ENCODE peak calls at places on chromosomes 3 and 15, in five cellular contexts. W is stimulated activated CD8-positive, alpha-beta memory T cell treated with anti-CD3 and anti-CD28 coated beads, Interleukin-7, amount 100 ng/mL, for 4 hours; X is IMR-90; J is iris pigment epithelial cell; F is psoas muscle. R is an unnamed sample.

GRCh38 chr15:35107122-35107521 is 22.0 kb upstream of the NANOGP8 start:
- DNase-seq in J (peak), F (no peak), X (peak), W (no peak), R (no peak)

GRCh38 chr3:104819333-104819732 is 547.4 kb upstream of the ALCAM start:
- DNase-seq in F (no peak), W (no peak), J (no peak), X (no peak), R (no peak)

GRCh38 chr15:23797747-23798157 is 110.6 kb upstream of the NDN start:
- DNase-seq in W (no peak), X (no peak), F (no peak), J (no peak), R (no peak)

GRCh38 chr3:14829811-14830210 is 11.0 kb downstream of the FGD5 start:
- DNase-seq in J (no peak), W (no peak), F (no peak), X (no peak), R (no peak)

GRCh38 chr15:40470423-40471104 is at the start of gene CHST14:
- DNase-seq in X (peak), F (peak), W (peak), J (peak), R (peak)

GRCh38 chr3:49724586-49724985 is 835 bp upstream of the GMPPB start:
- DNase-seq in F (no peak), J (no peak), X (peak), W (no peak), R (no peak)

GRCh38 chr15:26864664-26865191 is 2.1 kb upstream of the GABRA5 start:
- DNase-seq in J (peak), F (no peak), W (no peak), X (peak), R (no peak)

GRCh38 chr3:73490453-73491311 is 134.1 kb downstream of the PDZRN3 start:
- DNase-seq in W (no peak), J (peak), F (peak), X (peak), R (no peak)

GRCh38 chr3:104628185-104628789 is 738.4 kb upstream of the ALCAM start:
- DNase-seq in F (no peak), J (peak), X (peak), W (no peak), R (peak)

GRCh38 chr15:57340673-57341259 is 35.5 kb upstream of the CGNL1 start:
- DNase-seq in W (no peak), X (peak), F (no peak), J (peak), R (peak)

GRCh38 chr3:126111126-126111551 is 27.2 kb upstream of the SLC41A3 start:
- DNase-seq in X (no peak), J (no peak), F (no peak), W (no peak), R (no peak)

GRCh38 chr3:2568929-2569328 is 470.3 kb downstream of the CNTN4 start:
- DNase-seq in J (no peak), X (no peak), F (no peak), W (no peak), R (no peak)

GRCh38 chr3:46901061-46901460 is 23.5 kb downstream of the PTH1R start:
- DNase-seq in W (no peak), X (no peak), J (no peak), F (peak), R (no peak)

GRCh38 chr3:65230251-65231140 is 542.7 kb upstream of the ADAMTS9 start:
- DNase-seq in F (no peak), J (no peak), X (no peak), W (no peak), R (no peak)

GRCh38 chr3:9452417-9452816 is 55.0 kb downstream of the SETD5 start:
- DNase-seq in X (peak), J (peak), F (no peak), W (no peak), R (no peak)

GRCh38 chr3:32003380-32003779 is 21.8 kb downstream of the ZNF860 start:
- DNase-seq in F (no peak), W (no peak), J (no peak), X (no peak), R (no peak)

GRCh38 chr3:133419151-133419550 is 19.3 kb downstream of the BFSP2 start:
- DNase-seq in W (no peak), J (no peak), F (no peak), X (no peak), R (no peak)

GRCh38 chr3:136109499-136109898 is 86.6 kb downstream of the MSL2 start:
- DNase-seq in J (no peak), F (no peak), X (no peak), W (no peak), R (peak)

GRCh38 chr3:61682671-61683408 is 121.5 kb downstream of the PTPRG start:
- DNase-seq in X (peak), F (no peak), W (no peak), J (peak), R (no peak)

GRCh38 chr15:35166730-35167359 is 81.8 kb upstream of the NANOGP8 start:
- DNase-seq in J (peak), F (no peak), W (no peak), X (peak), R (no peak)

GRCh38 chr3:66609660-66610547 is 109.1 kb upstream of the LRIG1 start:
- DNase-seq in J (peak), W (no peak), F (no peak), X (peak), R (no peak)

GRCh38 chr15:95921404-95921803 is 409.1 kb upstream of the NR2F2 start:
- DNase-seq in X (no peak), F (no peak), W (no peak), J (no peak), R (no peak)

GRCh38 chr15:40160689-40161688 is at the start of gene BUB1B:
- DNase-seq in J (peak), X (peak), F (peak), W (peak), R (peak)

GRCh38 chr3:126402178-126402577 is 7.5 kb downstream of the CFAP100 start:
- DNase-seq in X (no peak), F (no peak), J (no peak), W (no peak), R (no peak)

GRCh38 chr15:80932989-80933388 is 56.6 kb downstream of the MESD start:
- DNase-seq in W (no peak), F (peak), J (peak), X (peak), R (no peak)

GRCh38 chr3:175702956-175703355 is 843.8 kb downstream of the NAALADL2 start:
- DNase-seq in X (no peak), W (no peak), F (no peak), J (no peak), R (no peak)

GRCh38 chr15:48440084-48440483 is 108.9 kb downstream of the DUT start:
- DNase-seq in F (peak), W (no peak), X (peak), J (peak), R (no peak)

GRCh38 chr3:40109641-40110490 is 199.6 kb upstream of the EIF1B start:
- DNase-seq in J (no peak), W (no peak), F (no peak), X (no peak), R (no peak)

R was measured in GM18507.